ENCODE peak calls at places on chromosomes 12 and 14, in nine cellular contexts. One of them, this sample, is unnamed.

GRCh38 chr12:6280053-6280469 is 30.4 kb upstream of the PLEKHG6 start:
- DNase-seq in body of pancreas: peak
- DNase-seq in thyroid gland: peak
- DNase-seq in transverse colon: peak
- DNase-seq in testis: no peak
- DNase-seq in IMR-90: peak
- DNase-seq in A549: peak
- DNase-seq in stomach: peak
- DNase-seq in H1: no peak
- DNase-seq in this sample: peak

GRCh38 chr14:96268426-96269358 is 12.7 kb downstream of the BDKRB1 start:
- DNase-seq in body of pancreas: peak
- DNase-seq in thyroid gland: no peak
- DNase-seq in transverse colon: peak
- DNase-seq in testis: no peak
- DNase-seq in IMR-90: peak
- DNase-seq in A549: peak
- DNase-seq in stomach: no peak
- DNase-seq in H1: no peak
- DNase-seq in this sample: peak

GRCh38 chr12:30691122-30691879 is 4.4 kb downstream of the IPO8 start:
- DNase-seq in body of pancreas: no peak
- DNase-seq in thyroid gland: no peak
- DNase-seq in transverse colon: no peak
- DNase-seq in testis: no peak
- DNase-seq in IMR-90: peak
- DNase-seq in A549: peak
- DNase-seq in stomach: no peak
- DNase-seq in H1: no peak
- DNase-seq in this sample: peak

GRCh38 chr14:102138535-102138934 is 1.2 kb upstream of the WDR20 start:
- DNase-seq in body of pancreas: no peak
- DNase-seq in thyroid gland: no peak
- DNase-seq in transverse colon: no peak
- DNase-seq in testis: no peak
- DNase-seq in IMR-90: no peak
- DNase-seq in A549: no peak
- DNase-seq in stomach: no peak
- DNase-seq in H1: no peak
- DNase-seq in this sample: no peak

GRCh38 chr14:50659327-50659974 is 8.7 kb downstream of the SAV1 start:
- DNase-seq in body of pancreas: peak
- DNase-seq in thyroid gland: peak
- DNase-seq in transverse colon: no peak
- DNase-seq in testis: no peak
- DNase-seq in IMR-90: no peak
- DNase-seq in A549: no peak
- DNase-seq in stomach: peak
- DNase-seq in H1: no peak
- DNase-seq in this sample: no peak

GRCh38 chr14:71244341-71244740 is 337.1 kb downstream of the PCNX1 start:
- DNase-seq in body of pancreas: no peak
- DNase-seq in thyroid gland: no peak
- DNase-seq in transverse colon: no peak
- DNase-seq in testis: no peak
- DNase-seq in IMR-90: peak
- DNase-seq in A549: no peak
- DNase-seq in stomach: no peak
- DNase-seq in H1: no peak
- DNase-seq in this sample: no peak

GRCh38 chr12:53995311-53996187 is 4.4 kb upstream of the HOXC9 start:
- DNase-seq in body of pancreas: peak
- DNase-seq in thyroid gland: no peak
- DNase-seq in transverse colon: no peak
- DNase-seq in testis: no peak
- DNase-seq in IMR-90: no peak
- DNase-seq in A549: peak
- DNase-seq in stomach: peak
- DNase-seq in H1: no peak
- DNase-seq in this sample: no peak

GRCh38 chr14:76136476-76137160 is 15.1 kb upstream of the GPATCH2L start:
- DNase-seq in body of pancreas: no peak
- DNase-seq in thyroid gland: no peak
- DNase-seq in transverse colon: no peak
- DNase-seq in testis: no peak
- DNase-seq in IMR-90: no peak
- DNase-seq in A549: no peak
- DNase-seq in stomach: no peak
- DNase-seq in H1: no peak
- DNase-seq in this sample: no peak

GRCh38 chr14:64388533-64389243 is 535 bp downstream of the MTHFD1 start:
- DNase-seq in body of pancreas: peak
- DNase-seq in thyroid gland: peak
- DNase-seq in transverse colon: peak
- DNase-seq in testis: peak
- DNase-seq in IMR-90: peak
- DNase-seq in A549: no peak
- DNase-seq in stomach: peak
- DNase-seq in H1: no peak
- DNase-seq in this sample: no peak

DNA sequence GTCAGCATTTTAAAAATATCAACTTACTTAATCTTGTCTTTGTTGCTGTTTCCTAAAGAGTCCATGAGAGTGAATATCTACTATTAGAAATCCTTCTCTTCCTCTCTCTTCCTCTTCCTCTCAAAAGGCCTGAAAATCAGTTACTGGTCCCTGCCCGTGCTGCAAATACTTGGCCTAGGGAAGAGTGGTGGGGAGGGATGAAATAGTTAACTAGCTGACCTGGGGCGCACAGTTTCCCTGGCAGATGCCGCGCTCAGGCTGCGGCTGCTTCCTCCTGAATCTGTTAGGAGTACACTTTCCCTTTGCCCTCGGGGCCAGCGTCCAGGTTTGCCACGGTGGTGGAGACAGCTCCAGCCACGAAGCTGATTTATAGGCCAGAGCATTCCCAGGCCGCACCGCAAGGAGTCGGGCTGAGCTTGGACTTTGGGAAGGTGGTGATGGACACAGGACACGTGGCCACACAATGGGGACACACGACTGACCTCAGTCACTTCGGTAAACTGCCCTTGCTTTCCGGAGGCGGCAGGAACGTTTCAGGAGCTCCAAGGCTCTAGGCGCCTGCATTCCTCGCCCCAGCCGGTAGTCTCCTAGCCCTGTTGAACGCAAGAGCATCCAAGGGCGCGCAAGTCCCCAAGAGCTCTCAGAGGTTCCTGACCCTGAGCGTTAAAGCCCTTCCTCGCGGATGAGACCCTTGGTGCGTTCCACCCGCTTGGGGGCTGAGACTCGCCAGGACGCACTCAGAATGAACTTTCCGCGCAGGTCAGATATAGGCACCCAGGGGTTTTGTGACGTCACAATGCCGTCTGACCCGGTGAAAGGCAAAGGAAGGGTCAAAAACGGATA is 7.1 kb upstream of the ASCL1 start:
- DNase-seq in body of pancreas: peak
- DNase-seq in thyroid gland: no peak
- DNase-seq in transverse colon: no peak
- DNase-seq in testis: peak
- DNase-seq in IMR-90: no peak
- DNase-seq in A549: peak
- DNase-seq in stomach: peak
- DNase-seq in H1: no peak
- DNase-seq in this sample: no peak
- TF ChIP-seq POLR2A in body of pancreas: no peak
- TF ChIP-seq POLR2A in thyroid gland: no peak
- TF ChIP-seq POLR2A in transverse colon: no peak
- TF ChIP-seq POLR2A in testis: no peak
- TF ChIP-seq POLR2A in IMR-90: no peak
- TF ChIP-seq POLR2A in A549: no peak
- TF ChIP-seq POLR2A in stomach: no peak
- TF ChIP-seq POLR2A in H1: no peak
- TF ChIP-seq POLR2A in this sample: no peak

DNA sequence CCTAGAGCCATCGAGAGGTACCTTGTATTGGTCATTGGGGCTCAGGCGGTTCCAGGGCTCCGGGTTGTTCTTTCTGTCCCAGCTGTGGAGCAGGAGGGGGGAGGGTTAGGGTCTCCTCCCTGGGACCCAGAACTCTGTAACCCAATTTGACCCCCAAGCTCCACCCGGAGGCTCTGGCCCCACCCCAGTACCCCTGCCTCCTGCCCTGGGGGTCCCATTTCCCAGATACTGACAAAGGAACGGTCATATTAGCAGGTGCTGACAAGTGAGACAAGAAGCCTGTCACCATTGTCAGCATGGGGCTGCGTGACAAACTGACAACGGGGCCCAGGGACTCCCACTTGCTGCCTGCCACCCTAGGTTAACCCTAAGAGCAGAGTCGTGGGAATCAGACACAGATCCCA is 6.2 kb downstream of the SHMT2 start:
- DNase-seq in body of pancreas: no peak
- DNase-seq in thyroid gland: no peak
- DNase-seq in transverse colon: no peak
- DNase-seq in testis: no peak
- DNase-seq in IMR-90: no peak
- DNase-seq in A549: no peak
- DNase-seq in stomach: no peak
- DNase-seq in H1: no peak
- DNase-seq in this sample: no peak
- TF ChIP-seq POLR2A in body of pancreas: no peak
- TF ChIP-seq POLR2A in thyroid gland: no peak
- TF ChIP-seq POLR2A in transverse colon: no peak
- TF ChIP-seq POLR2A in testis: no peak
- TF ChIP-seq POLR2A in IMR-90: no peak
- TF ChIP-seq POLR2A in A549: no peak
- TF ChIP-seq POLR2A in stomach: no peak
- TF ChIP-seq POLR2A in H1: no peak
- TF ChIP-seq POLR2A in this sample: no peak

DNA sequence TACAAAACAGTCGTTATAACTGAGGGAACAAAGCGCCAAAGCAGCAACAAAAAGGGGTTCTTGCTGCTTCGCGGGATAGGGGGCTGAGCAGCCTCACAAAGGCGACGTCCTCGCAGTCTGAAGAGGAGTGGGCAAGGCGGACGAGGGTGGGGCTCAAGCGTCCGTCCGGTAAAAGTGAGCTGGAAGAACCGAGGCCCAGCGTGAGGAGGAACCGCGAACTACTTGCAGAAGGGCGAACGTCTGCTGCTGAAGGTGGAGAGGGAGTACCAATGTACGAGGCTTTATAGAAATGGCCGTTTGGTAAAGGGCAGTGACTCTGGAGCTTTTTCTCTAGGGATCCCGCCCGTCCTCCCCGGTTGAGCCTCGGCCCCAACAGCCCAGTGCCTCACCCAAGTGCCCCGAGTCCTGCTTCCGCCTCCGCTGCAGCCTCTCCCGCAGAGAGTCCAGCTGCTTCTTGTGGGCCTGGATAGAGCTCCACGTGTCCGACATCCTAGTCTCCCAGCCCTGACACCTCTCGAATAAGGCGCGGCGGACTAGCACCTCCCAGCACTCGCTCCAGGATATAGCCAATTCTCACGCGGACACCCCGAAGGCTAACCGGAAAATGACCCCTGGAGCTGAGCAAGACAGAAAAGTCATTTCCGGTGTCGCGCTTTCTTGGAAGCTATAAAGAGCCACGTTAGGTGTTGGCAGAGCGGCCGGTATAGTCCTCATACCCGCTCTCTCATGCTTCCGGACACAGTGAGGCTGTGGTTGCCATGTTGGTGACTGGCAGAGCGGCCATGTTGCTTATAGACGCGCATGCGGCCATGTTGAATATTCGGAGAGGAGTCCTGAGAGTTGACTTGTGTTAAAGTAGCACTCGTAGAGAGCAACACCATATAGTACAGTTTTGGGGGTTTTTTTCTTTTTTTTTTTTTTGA is at the start of gene METTL3:
- DNase-seq in body of pancreas: peak
- DNase-seq in thyroid gland: peak
- DNase-seq in transverse colon: peak
- DNase-seq in testis: peak
- DNase-seq in IMR-90: peak
- DNase-seq in A549: peak
- DNase-seq in stomach: peak
- DNase-seq in H1: peak
- DNase-seq in this sample: peak
- TF ChIP-seq POLR2A in body of pancreas: no peak
- TF ChIP-seq POLR2A in thyroid gland: no peak
- TF ChIP-seq POLR2A in transverse colon: peak
- TF ChIP-seq POLR2A in testis: no peak
- TF ChIP-seq POLR2A in IMR-90: peak
- TF ChIP-seq POLR2A in A549: peak
- TF ChIP-seq POLR2A in stomach: no peak
- TF ChIP-seq POLR2A in H1: peak
- TF ChIP-seq POLR2A in this sample: peak

GRCh38 chr12:40104461-40105264 is 1.2 kb downstream of the SLC2A13 start:
- DNase-seq in body of pancreas: peak
- DNase-seq in thyroid gland: no peak
- DNase-seq in transverse colon: peak
- DNase-seq in testis: peak
- DNase-seq in IMR-90: peak
- DNase-seq in A549: peak
- DNase-seq in stomach: no peak
- DNase-seq in H1: no peak
- DNase-seq in this sample: no peak

GRCh38 chr12:40103043-40103442 is 2.8 kb downstream of the SLC2A13 start:
- DNase-seq in body of pancreas: no peak
- DNase-seq in thyroid gland: no peak
- DNase-seq in transverse colon: no peak
- DNase-seq in testis: no peak
- DNase-seq in IMR-90: no peak
- DNase-seq in A549: no peak
- DNase-seq in stomach: no peak
- DNase-seq in H1: no peak
- DNase-seq in this sample: no peak

GRCh38 chr12:40101747-40102146 is 4.1 kb downstream of the SLC2A13 start:
- DNase-seq in body of pancreas: no peak
- DNase-seq in thyroid gland: no peak
- DNase-seq in transverse colon: no peak
- DNase-seq in testis: no peak
- DNase-seq in IMR-90: no peak
- DNase-seq in A549: no peak
- DNase-seq in stomach: no peak
- DNase-seq in H1: no peak
- DNase-seq in this sample: no peak

GRCh38 chr12:40098406-40099145 is 7.3 kb downstream of the SLC2A13 start:
- DNase-seq in body of pancreas: no peak
- DNase-seq in thyroid gland: no peak
- DNase-seq in transverse colon: peak
- DNase-seq in testis: no peak
- DNase-seq in IMR-90: no peak
- DNase-seq in A549: no peak
- DNase-seq in stomach: no peak
- DNase-seq in H1: no peak
- DNase-seq in this sample: no peak

DNA sequence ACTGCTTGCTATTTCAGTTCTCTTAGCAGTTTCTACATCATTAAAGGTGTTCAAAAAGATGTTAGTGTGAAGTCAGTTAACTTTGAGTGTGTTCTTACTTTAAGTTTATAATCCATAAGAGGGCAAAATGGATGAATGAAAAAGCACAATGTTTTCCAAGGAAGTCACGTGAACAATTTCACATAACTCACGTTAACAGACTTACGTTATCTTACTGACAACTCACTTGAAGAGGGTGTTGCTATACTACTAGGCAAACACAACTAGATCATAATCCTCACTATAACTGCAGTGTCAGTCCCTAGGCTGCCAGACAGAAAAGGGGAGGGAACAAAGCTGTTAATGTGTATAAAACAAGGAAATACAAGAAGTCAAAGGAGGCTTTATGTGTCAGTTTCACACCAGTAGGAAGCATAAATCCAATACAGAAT is 6.4 kb downstream of the SLC2A13 start:
- DNase-seq in body of pancreas: peak
- DNase-seq in thyroid gland: no peak
- DNase-seq in transverse colon: peak
- DNase-seq in testis: no peak
- DNase-seq in IMR-90: no peak
- DNase-seq in A549: peak
- DNase-seq in stomach: no peak
- DNase-seq in H1: no peak
- DNase-seq in this sample: no peak
- TF ChIP-seq POLR2A in body of pancreas: no peak
- TF ChIP-seq POLR2A in thyroid gland: no peak
- TF ChIP-seq POLR2A in transverse colon: peak
- TF ChIP-seq POLR2A in testis: no peak
- TF ChIP-seq POLR2A in IMR-90: no peak
- TF ChIP-seq POLR2A in A549: no peak
- TF ChIP-seq POLR2A in stomach: no peak
- TF ChIP-seq POLR2A in H1: no peak
- TF ChIP-seq POLR2A in this sample: no peak

This sample was measured in H54.